ENCODE peak calls at places on chromosomes 6 and 20, in seven cellular contexts. E is lower lobe of right lung, V is thoracic aorta, R is GM10248, P is A549, D is breast epithelium, M is cardiac fibroblast. U is an unnamed sample.
A peak's percentile ranks its signal among the peaks of the same experiment; 100 is the strongest.

GRCh38 chr6:35191899-35192298 is 21.9 kb upstream of the SCUBE3 start:
- DNase-seq in V (no peak), R (no peak), M (no peak), P (no peak), D (no peak), E (no peak), U (no peak)

GRCh38 chr6:118705799-118706481 is 54.5 kb upstream of the CEP85L start:
- DNase-seq in V (no peak), E (no peak), M (peak; percentile 88), P (no peak), R (peak; percentile 32), D (no peak), U (no peak)

GRCh38 chr6:80271074-80271473 is 164.6 kb downstream of the BCKDHB start:
- DNase-seq in V (no peak), D (no peak), E (no peak), P (no peak), M (no peak), R (no peak), U (no peak)

GRCh38 chr20:14877616-14878015 is 540.2 kb upstream of the FLRT3 start:
- DNase-seq in P (no peak), R (no peak), D (no peak), V (no peak), E (no peak), M (no peak), U (no peak)

GRCh38 chr20:52985687-52986086 is 13.5 kb downstream of the TSHZ2 start:
- DNase-seq in E (no peak), D (no peak), R (no peak), P (no peak), V (no peak), M (no peak), U (no peak)

GRCh38 chr6:134288538-134289203 is 29.2 kb downstream of the SGK1 start:
- DNase-seq in V (no peak), D (no peak), M (peak; percentile 91), R (peak; percentile 46), E (no peak), P (no peak), U (peak; percentile 93)

GRCh38 chr20:48398506-48399449 is 429.0 kb downstream of the PREX1 start:
- DNase-seq in R (no peak), M (no peak), E (no peak), D (no peak), V (no peak), P (no peak), U (no peak)

GRCh38 chr20:25057234-25058050 is 497 bp downstream of the ACSS1 start:
- DNase-seq in R (peak; percentile 71), P (peak; percentile 85), V (no peak), M (peak; percentile 62), D (no peak), E (peak; percentile 87), U (peak; percentile 23)

GRCh38 chr20:58665606-58666005 is 14.5 kb downstream of the STX16 start:
- DNase-seq in V (no peak), D (no peak), M (no peak), R (no peak), P (no peak), E (no peak), U (no peak)

GRCh38 chr6:13427838-13428527 is 59.4 kb downstream of the GFOD1 start:
- DNase-seq in V (no peak), E (peak; percentile 56), D (no peak), R (peak; percentile 82), P (no peak), M (no peak), U (no peak)

GRCh38 chr20:24762371-24762770 is 186.7 kb upstream of the CST7 start:
- DNase-seq in E (no peak), R (no peak), P (no peak), D (no peak), V (no peak), M (no peak), U (no peak)

GRCh38 chr6:47102331-47102730 is 60.2 kb upstream of the ADGRF1 start:
- DNase-seq in V (no peak), E (no peak), R (no peak), D (no peak), M (no peak), P (no peak), U (no peak)

GRCh38 chr6:128964233-128964755 is 81.4 kb downstream of the LAMA2 start:
- DNase-seq in M (no peak), R (no peak), D (no peak), V (no peak), E (no peak), P (no peak), U (no peak)

GRCh38 chr6:17865243-17865642 is 122.2 kb downstream of the KIF13A start:
- DNase-seq in V (no peak), E (no peak), M (no peak), P (no peak), R (no peak), D (peak; percentile 88), U (no peak)

GRCh38 chr6:97282238-97282725 is 734 bp downstream of the MMS22L start:
- DNase-seq in D (no peak), P (peak; percentile 7), M (peak; percentile 4), E (no peak), V (no peak), R (peak; percentile 6), U (no peak)

GRCh38 chr20:49337357-49337756 is 59.5 kb upstream of the ZNFX1 start:
- DNase-seq in P (no peak), D (no peak), V (no peak), E (no peak), R (no peak), M (no peak), U (no peak)

GRCh38 chr6:163984446-163984936 is 570.0 kb downstream of the QKI start:
- DNase-seq in M (no peak), E (no peak), P (no peak), V (no peak), D (no peak), R (no peak), U (no peak)

GRCh38 chr20:54339093-54339492 is 131.2 kb downstream of the PFDN4 start:
- DNase-seq in D (no peak), V (no peak), P (no peak), R (no peak), M (no peak), E (no peak), U (no peak)

GRCh38 chr20:58840816-58841538 is 9.7 kb downstream of the GNAS-AS1 start:
- DNase-seq in P (no peak), E (no peak), D (no peak), V (no peak), M (no peak), R (no peak), U (no peak)

GRCh38 chr6:135535989-135536414 is 38.5 kb upstream of the AHI1 start:
- DNase-seq in V (no peak), D (no peak), P (peak; percentile 24), R (peak; percentile 37), M (peak; percentile 95), E (no peak), U (peak; percentile 87)

GRCh38 chr20:8757146-8757545 is 311.7 kb upstream of the PLCB4 start:
- DNase-seq in D (no peak), V (no peak), E (no peak), M (peak; percentile 72), P (no peak), R (no peak), U (peak; percentile 89)
- TF ChIP-seq CTCF in D (no peak), V (no peak), E (no peak), M (peak; percentile 2), P (no peak), R (no peak), U (peak; percentile 44)

GRCh38 chr6:6728169-6728941 is 139.8 kb downstream of the LY86 start:
- DNase-seq in D (no peak), M (no peak), P (no peak), R (no peak), E (no peak), V (no peak), U (no peak)
- TF ChIP-seq CTCF in D (no peak), M (no peak), P (no peak), R (no peak), E (no peak), V (no peak), U (no peak)

DNA sequence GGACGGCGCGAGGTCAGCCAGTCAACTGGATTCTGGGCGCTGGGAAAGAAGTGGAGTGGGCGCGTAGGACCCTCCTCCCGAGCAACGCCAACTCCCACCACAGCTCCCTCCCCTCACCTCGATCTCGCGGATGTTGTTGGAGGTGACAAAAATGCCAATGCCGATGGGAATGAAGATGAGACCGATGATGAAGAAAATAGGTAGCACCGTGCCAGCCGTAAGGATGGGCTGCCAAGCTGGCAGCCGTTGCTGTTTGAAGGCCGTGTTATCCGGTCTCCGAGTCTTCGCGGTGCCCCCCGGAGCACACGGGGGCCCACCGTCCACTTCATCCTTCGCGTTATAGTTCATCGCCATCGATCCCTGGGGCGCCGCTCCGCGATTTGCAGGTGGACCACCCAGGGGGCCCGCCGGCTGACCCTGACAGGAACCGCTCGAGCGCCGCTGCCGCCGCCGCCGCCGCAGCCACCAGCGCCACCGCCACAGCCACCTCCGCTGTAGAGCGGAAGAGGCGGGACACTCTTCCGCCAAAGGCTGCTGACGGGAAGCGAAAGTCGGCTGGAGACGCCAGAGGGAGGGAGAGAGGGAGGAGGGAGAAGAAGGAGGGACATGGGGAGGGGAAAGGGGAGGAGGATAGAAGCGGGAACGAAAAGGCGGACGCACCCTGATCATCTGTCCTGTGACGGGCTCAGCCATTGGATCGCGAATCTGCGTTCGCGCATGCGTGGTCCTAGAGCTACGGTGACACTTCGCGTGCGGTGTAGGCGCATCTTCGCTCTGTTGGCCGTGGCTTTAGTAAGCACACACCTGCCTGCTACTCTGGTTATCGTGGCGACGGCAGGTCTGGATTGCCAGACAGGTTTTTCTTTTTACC is at the start of gene TMEM30A:
- DNase-seq in M (peak; percentile 99), R (peak; percentile 94), V (peak; percentile 85), D (peak; percentile 97), P (peak; percentile 85), E (peak; percentile 98), U (peak; percentile 99)
- TF ChIP-seq CTCF in M (no peak), R (no peak), V (no peak), D (no peak), P (no peak), E (no peak), U (peak; percentile 26)

DNA sequence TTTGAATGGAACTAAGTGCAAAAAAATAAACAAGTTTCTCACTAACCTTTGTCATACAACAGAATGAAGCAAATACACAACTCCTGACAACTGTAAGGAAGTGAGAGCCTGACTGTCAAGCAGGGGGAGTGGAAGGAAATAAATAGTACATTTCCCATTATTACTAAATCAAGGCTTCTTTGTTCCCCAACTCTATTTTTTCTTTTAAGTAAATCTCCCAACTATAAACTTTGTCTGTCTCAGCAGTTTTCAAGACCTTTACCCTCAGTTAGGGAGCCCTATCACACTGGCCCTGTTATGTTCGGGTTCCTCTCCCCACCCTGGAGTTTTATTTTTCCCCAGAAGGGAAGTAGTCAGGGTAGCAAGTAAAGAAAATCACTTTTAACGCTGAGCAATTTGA is 24.1 kb upstream of the IPCEF1 start:
- DNase-seq in M (no peak), V (no peak), R (no peak), E (no peak), P (no peak), D (no peak), U (no peak)
- TF ChIP-seq CTCF in M (no peak), V (no peak), R (no peak), E (no peak), P (no peak), D (no peak), U (no peak)

GRCh38 chr20:21155268-21155667 is 29.4 kb downstream of the KIZ start:
- DNase-seq in E (no peak), M (no peak), D (no peak), P (no peak), V (no peak), R (no peak), U (no peak)
- TF ChIP-seq CTCF in E (no peak), M (no peak), D (no peak), P (no peak), V (no peak), R (no peak), U (no peak)